ENCODE peak calls at places on chromosomes 16 and 17, in ten cellular contexts. H is posterior vena cava; Y is stimulated activated CD8-positive, alpha-beta memory T cell treated with anti-CD3 and anti-CD28 coated beads, Interleukin-2, amount 100 ng/mL, for 48 hours; U is IMR-90; L is NCI-H1105 treated with DMSO at 0.1 percent for 48 hours; C is NCI-H2081 treated with DMSO at 0.1 percent for 48 hours; E is neural crest cell; Q is NCI-H460; T is HT1080; N is activated T-cell treated with anti-CD3 and anti-CD28 coated beads for 1 hour. I is an unnamed sample.

GRCh38 chr17:45425125-45425983 is 7.3 kb downstream of the ARHGAP27 start:
- DNase-seq in H (no peak), C (peak; percentile 39), T (peak; percentile 92), Q (peak; percentile 78), Y (no peak), E (peak; percentile 39), L (peak; percentile 71), N (no peak), U (peak; percentile 74), I (peak; percentile 35)

GRCh38 chr17:2402517-2402916 is 1.7 kb upstream of the MNT start:
- DNase-seq in Q (no peak), U (no peak), T (no peak), C (no peak), E (no peak), Y (no peak), N (no peak), H (no peak), L (no peak), I (no peak)

GRCh38 chr16:54062361-54063346 is 223.9 kb downstream of the IRX3 start:
- DNase-seq in E (no peak), Q (no peak), Y (no peak), U (no peak), C (no peak), L (peak; percentile 44), H (no peak), N (no peak), T (no peak), I (no peak)

GRCh38 chr17:78535285-78536197 is 41.7 kb downstream of the DNAH17 start:
- DNase-seq in U (no peak), H (peak; percentile 58), Y (no peak), L (peak; percentile 75), Q (no peak), T (no peak), C (peak; percentile 99), N (no peak), E (no peak), I (no peak)

GRCh38 chr17:56681561-56682266 is 88.2 kb downstream of the NOG start:
- DNase-seq in C (no peak), N (no peak), Y (no peak), L (no peak), H (no peak), U (peak; percentile 98), E (no peak), T (peak; percentile 97), Q (no peak), I (peak; percentile 61)

GRCh38 chr16:74107795-74108610 is 188.6 kb upstream of the PSMD7 start:
- DNase-seq in L (no peak), U (peak; percentile 2), E (peak; percentile 46), T (peak; percentile 57), C (no peak), H (no peak), Y (no peak), Q (peak; percentile 57), N (no peak), I (no peak)

GRCh38 chr17:35254107-35254802 is 11.4 kb downstream of the SLFN5 start:
- DNase-seq in N (no peak), Y (no peak), Q (peak; percentile 94), C (no peak), H (no peak), E (no peak), U (peak; percentile 97), T (peak; percentile 97), L (no peak), I (peak; percentile 99)

GRCh38 chr17:19418312-19418992 is 7.4 kb downstream of the RNF112 start:
- DNase-seq in E (no peak), Q (no peak), H (no peak), T (peak; percentile 67), U (peak; percentile 62), L (no peak), N (no peak), C (no peak), Y (no peak), I (peak; percentile 86)

GRCh38 chr16:28477311-28477920 is 5.3 kb upstream of the NPIPB7 start:
- DNase-seq in U (no peak), Q (no peak), H (peak; percentile 48), E (no peak), C (no peak), N (no peak), T (no peak), L (no peak), Y (no peak), I (no peak)

GRCh38 chr16:88505405-88506082 is 52.5 kb downstream of the ZFPM1 start:
- DNase-seq in L (peak; percentile 74), E (no peak), T (peak; percentile 32), U (no peak), N (peak; percentile 53), C (no peak), Q (peak; percentile 11), Y (peak; percentile 28), H (no peak), I (peak; percentile 27)

GRCh38 chr16:31487720-31488629 is 5.1 kb downstream of the SLC5A2 start:
- DNase-seq in T (no peak), Q (peak; percentile 13), L (peak; percentile 54), Y (peak; percentile 43), H (peak; percentile 84), E (no peak), N (peak; percentile 59), C (no peak), U (peak; percentile 28), I (peak; percentile 10)